ENCODE peak calls at places on chromosome 4, in eight cellular contexts. B is AG04450, H is HepG2, Q is AG10803, K is endodermal cell, Y is tibial artery, F is fibroblast of lung, P is neural progenitor cell. D is an unnamed sample.

GRCh38 chr4:177810210-177810609 is 368.0 kb upstream of the AGA start:
- DNase-seq in H (no peak), P (no peak), Y (no peak), B (no peak), K (no peak), Q (no peak), F (no peak), D (no peak)

GRCh38 chr4:153763404-153763803 is 3.6 kb upstream of the RNF175 start:
- DNase-seq in P (peak; percentile 40), B (no peak), F (no peak), Y (no peak), K (peak; percentile 74), H (no peak), Q (no peak), D (no peak)

GRCh38 chr4:32010221-32010620 is 1290.1 kb downstream of the PCDH7 start:
- DNase-seq in Y (no peak), H (no peak), P (no peak), B (no peak), F (no peak), Q (no peak), K (peak; percentile 71), D (no peak)

GRCh38 chr4:93731448-93731847 is 97.1 kb upstream of the ATOH1 start:
- DNase-seq in Y (no peak), Q (no peak), P (no peak), B (no peak), H (no peak), K (peak; percentile 60), F (peak; percentile 5), D (no peak)

GRCh38 chr4:110840221-110840654 is 217.4 kb upstream of the PITX2 start:
- DNase-seq in B (peak; percentile 13), K (no peak), F (peak; percentile 85), P (no peak), Y (no peak), H (no peak), Q (peak; percentile 69), D (peak; percentile 72)

GRCh38 chr4:75469896-75470295 is 44.3 kb downstream of the RCHY1 start:
- DNase-seq in Y (no peak), B (no peak), H (no peak), P (no peak), F (no peak), Q (no peak), K (no peak), D (no peak)

GRCh38 chr4:9885958-9886357 is 104.5 kb downstream of the DRD5 start:
- DNase-seq in Y (no peak), K (no peak), B (no peak), F (no peak), P (no peak), H (no peak), Q (no peak), D (no peak)

GRCh38 chr4:11769425-11769824 is 340.7 kb upstream of the HS3ST1 start:
- DNase-seq in B (no peak), H (no peak), Y (peak; percentile 23), P (no peak), Q (no peak), F (peak; percentile 72), K (no peak), D (no peak)

GRCh38 chr4:122583906-122584305 is 37.0 kb downstream of the IL21 start:
- DNase-seq in H (no peak), Y (no peak), P (no peak), F (peak; percentile 72), B (no peak), K (no peak), Q (peak; percentile 71), D (peak; percentile 79)

GRCh38 chr4:105455998-105456397 is 17.9 kb downstream of the PPA2 start:
- DNase-seq in P (no peak), B (no peak), Y (no peak), K (no peak), F (no peak), Q (no peak), H (no peak), D (no peak)

DNA sequence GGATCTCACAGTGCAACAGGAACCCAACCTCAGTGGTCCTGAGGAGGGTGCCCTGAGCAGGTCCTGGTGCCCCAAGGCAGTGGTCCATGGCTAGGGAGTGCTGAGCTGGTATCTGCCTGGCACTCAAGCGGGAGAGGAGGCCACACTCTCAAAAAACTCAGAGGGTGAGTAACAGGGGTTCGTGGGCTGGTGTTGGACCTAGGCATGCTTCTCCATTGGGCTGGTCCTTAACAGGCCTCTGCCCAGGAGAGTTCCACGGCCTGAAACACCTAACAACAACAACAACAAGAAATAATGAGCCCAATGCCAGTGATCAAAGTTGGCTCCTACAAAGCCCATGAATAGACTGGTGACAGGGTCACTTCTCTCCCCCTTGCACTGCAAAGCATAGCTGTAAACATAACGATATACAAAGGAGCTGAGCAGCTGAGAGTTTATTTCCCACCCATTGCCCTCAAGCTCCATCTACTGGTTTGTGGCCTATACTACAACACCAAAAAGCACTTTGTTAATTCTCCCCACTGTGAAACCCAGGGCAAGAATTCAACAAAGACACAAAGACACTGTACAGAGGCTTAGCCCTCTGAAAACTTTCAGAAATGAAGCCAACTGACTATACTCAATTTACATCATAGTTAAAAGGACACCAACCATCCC is 736.2 kb upstream of the ADGRL3 start:
- DNase-seq in Y (no peak), F (peak; percentile 36), Q (no peak), H (peak; percentile 1), P (peak; percentile 12), K (peak; percentile 58), B (peak; percentile 2), D (no peak)
- TF ChIP-seq CTCF in Y (no peak), F (peak; percentile 65), Q (peak; percentile 26), H (peak; percentile 53), P (peak; percentile 39), K (peak; percentile 55), B (peak; percentile 77), D (peak; percentile 60)

GRCh38 chr4:44447563-44448504 is 775 bp downstream of the KCTD8 start:
- DNase-seq in H (no peak), Q (no peak), F (peak; percentile 10), Y (peak; percentile 20), B (no peak), K (peak; percentile 87), P (peak; percentile 74), D (no peak)

GRCh38 chr4:44446191-44446590 is 2.4 kb downstream of the KCTD8 start:
- DNase-seq in P (no peak), H (no peak), Q (no peak), Y (no peak), K (no peak), B (no peak), F (peak; percentile 0), D (no peak)

GRCh38 chr4:44446801-44447562 is 1.6 kb downstream of the KCTD8 start:
- DNase-seq in F (no peak), P (peak; percentile 36), K (peak; percentile 75), H (no peak), Y (no peak), B (no peak), Q (no peak), D (no peak)

DNA sequence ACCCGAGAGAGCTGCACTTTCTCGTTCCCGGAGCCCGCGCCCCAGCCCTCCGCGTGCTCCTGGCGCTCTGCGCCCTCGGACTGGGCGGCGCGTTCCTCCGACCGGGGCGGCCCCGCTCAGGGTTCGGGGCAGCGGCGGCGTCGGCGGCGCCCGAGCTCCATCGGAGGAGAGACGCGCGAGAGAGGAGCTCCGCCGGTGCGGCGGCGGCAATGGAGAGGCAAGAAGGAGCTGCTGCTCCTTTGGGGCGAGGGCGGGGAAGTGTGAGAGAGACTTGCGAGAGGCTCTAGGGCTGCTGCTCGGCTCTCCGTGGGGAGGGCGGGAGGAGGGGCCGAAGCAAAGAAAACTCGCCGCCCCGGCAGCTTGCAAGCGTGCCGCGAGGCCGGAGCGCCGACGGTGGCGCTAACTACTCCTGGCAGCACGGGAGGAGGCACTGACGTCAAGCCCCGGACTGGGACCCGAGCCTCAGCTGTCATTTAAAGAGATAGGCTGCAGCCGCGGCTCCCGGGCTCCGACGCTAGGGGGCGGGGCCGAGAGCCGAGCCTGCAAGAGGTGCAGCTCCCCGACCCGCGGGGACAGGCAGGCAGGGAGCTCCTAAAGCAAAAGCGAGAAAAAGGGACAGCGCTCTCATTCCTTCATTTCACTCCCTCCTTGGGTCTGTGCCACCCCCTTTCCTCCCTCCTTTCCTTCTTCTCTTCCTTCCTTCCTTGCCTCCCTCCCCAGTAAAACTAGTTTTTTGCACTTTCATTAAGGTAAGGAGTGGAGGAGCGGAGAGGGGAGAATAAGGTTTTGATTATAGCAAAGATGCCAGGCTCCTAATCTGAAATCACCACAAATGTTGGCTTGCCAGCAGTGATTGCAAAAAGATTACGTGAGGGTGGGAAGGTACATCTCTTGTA is at the start of gene KCTD8:
- DNase-seq in B (peak; percentile 3), H (peak; percentile 71), P (peak; percentile 96), Q (peak; percentile 35), F (peak; percentile 76), K (peak; percentile 99), Y (peak; percentile 76), D (peak; percentile 4)
- H3K4me3 ChIP-seq in B (peak within 1 kb of the TSS; percentile 48), H (no peak within 1 kb of the TSS), P (peak within 1 kb of the TSS; percentile 50), Q (peak within 1 kb of the TSS; percentile 49), F (peak within 1 kb of the TSS; percentile 72), K (peak within 1 kb of the TSS; percentile 83), Y (peak within 1 kb of the TSS; percentile 64), D (peak within 1 kb of the TSS; percentile 40)

GRCh38 chr4:3510481-3510880 is 21.7 kb downstream of the LRPAP1 start:
- DNase-seq in Q (no peak), Y (no peak), F (no peak), P (no peak), K (no peak), H (no peak), B (no peak), D (no peak)

GRCh38 chr4:3512719-3513118 is 19.5 kb downstream of the LRPAP1 start:
- DNase-seq in Y (no peak), P (no peak), Q (no peak), H (no peak), K (no peak), B (no peak), F (no peak), D (no peak)

GRCh38 chr4:3513807-3514206 is 18.4 kb downstream of the LRPAP1 start:
- DNase-seq in P (no peak), K (no peak), Q (no peak), Y (no peak), H (no peak), F (no peak), B (no peak), D (no peak)

GRCh38 chr4:3511187-3511586 is 21.0 kb downstream of the LRPAP1 start:
- DNase-seq in Y (no peak), F (no peak), H (no peak), P (no peak), B (no peak), Q (no peak), K (no peak), D (no peak)

GRCh38 chr4:3512279-3512678 is 19.9 kb downstream of the LRPAP1 start:
- DNase-seq in B (no peak), K (no peak), Y (no peak), F (no peak), P (no peak), H (no peak), Q (no peak), D (no peak)
- TF ChIP-seq CTCF in B (no peak), K (no peak), Y (no peak), F (no peak), P (no peak), H (no peak), Q (no peak), D (no peak)

DNA sequence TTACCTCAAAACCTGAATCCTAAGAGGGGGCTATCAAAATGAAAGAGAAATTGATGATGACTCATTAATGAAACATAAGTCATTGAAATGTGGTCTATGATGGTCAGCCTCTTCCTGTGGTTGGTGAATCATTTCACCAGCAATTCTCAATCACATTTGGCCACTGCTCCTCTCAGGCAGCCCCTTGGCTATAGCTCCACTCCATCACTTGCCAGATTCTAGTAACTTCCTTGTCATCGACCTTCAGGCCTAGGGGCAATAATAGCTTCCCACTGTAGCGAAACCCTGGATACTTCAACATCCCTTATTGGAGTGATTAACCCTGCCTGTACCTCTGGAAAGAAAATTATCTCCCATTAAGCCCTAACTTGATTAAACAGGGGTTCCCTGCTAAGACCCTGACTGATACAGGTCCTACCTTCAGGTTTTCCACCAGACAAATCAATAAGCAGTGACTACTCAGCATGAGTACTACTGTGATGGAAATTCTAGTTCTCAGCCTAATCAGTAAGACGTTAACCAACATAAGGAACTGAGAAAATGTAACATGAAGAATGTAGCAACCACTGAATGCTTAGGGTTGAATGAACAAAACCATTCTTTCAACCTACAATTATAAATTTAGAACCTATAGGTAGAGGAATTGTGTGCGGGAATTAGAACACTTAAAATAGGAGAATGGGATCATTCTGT is 30.4 kb downstream of the ADH7 start:
- DNase-seq in P (no peak), F (peak; percentile 96), H (no peak), B (peak; percentile 85), K (no peak), Y (peak; percentile 47), Q (peak; percentile 97), D (no peak)
- H3K4me3 ChIP-seq in P (no peak overlapping the region), F (no peak overlapping the region), H (no peak overlapping the region), B (no peak overlapping the region), K (no peak overlapping the region), Y (no peak overlapping the region), Q (no peak overlapping the region), D (no peak overlapping the region)